ENCODE peak calls at places on chromosomes 3 and 15, in nine cellular contexts. One of them, this sample, is unnamed.

GRCh38 chr3:35664460-35664919 is 25.2 kb downstream of the ARPP21 start:
- DNase-seq in fibroblast of lung: peak
- DNase-seq in spleen: peak
- DNase-seq in PC-3: no peak
- DNase-seq in CD8-positive, alpha-beta T cell: no peak
- DNase-seq in stimulated activated CD4-positive, alpha-beta T cell treated with anti-CD3 and anti-CD28 coated beads, Interleukin-2, amount 100 ng/mL, for 48 hours: no peak
- DNase-seq in NCI-H524 treated with DMSO at 0.1 percent for 48 hours: peak
- DNase-seq in HS-27A: no peak
- DNase-seq in nephron progenitor cell: peak
- DNase-seq in this sample: no peak

GRCh38 chr3:184805351-184806038 is 6.5 kb upstream of the VPS8 start:
- DNase-seq in NCI-H524 treated with DMSO at 0.1 percent for 48 hours: no peak
- DNase-seq in stimulated activated CD4-positive, alpha-beta T cell treated with anti-CD3 and anti-CD28 coated beads, Interleukin-2, amount 100 ng/mL, for 48 hours: no peak
- DNase-seq in PC-3: no peak
- DNase-seq in spleen: no peak
- DNase-seq in fibroblast of lung: peak
- DNase-seq in CD8-positive, alpha-beta T cell: no peak
- DNase-seq in nephron progenitor cell: no peak
- DNase-seq in HS-27A: no peak
- DNase-seq in this sample: no peak

GRCh38 chr3:127697531-127698240 is 24.9 kb downstream of the ABTB1 start:
- DNase-seq in NCI-H524 treated with DMSO at 0.1 percent for 48 hours: peak
- DNase-seq in spleen: peak
- DNase-seq in PC-3: peak
- DNase-seq in stimulated activated CD4-positive, alpha-beta T cell treated with anti-CD3 and anti-CD28 coated beads, Interleukin-2, amount 100 ng/mL, for 48 hours: peak
- DNase-seq in nephron progenitor cell: peak
- DNase-seq in HS-27A: peak
- DNase-seq in fibroblast of lung: peak
- DNase-seq in CD8-positive, alpha-beta T cell: peak
- DNase-seq in this sample: peak

GRCh38 chr15:42139596-42139995 is 16.8 kb downstream of the PLA2G4F start:
- DNase-seq in CD8-positive, alpha-beta T cell: no peak
- DNase-seq in nephron progenitor cell: no peak
- DNase-seq in PC-3: no peak
- DNase-seq in NCI-H524 treated with DMSO at 0.1 percent for 48 hours: no peak
- DNase-seq in stimulated activated CD4-positive, alpha-beta T cell treated with anti-CD3 and anti-CD28 coated beads, Interleukin-2, amount 100 ng/mL, for 48 hours: no peak
- DNase-seq in HS-27A: no peak
- DNase-seq in spleen: no peak
- DNase-seq in fibroblast of lung: no peak
- DNase-seq in this sample: no peak

GRCh38 chr3:184241447-184242296 is 7.1 kb downstream of the ALG3 start:
- DNase-seq in CD8-positive, alpha-beta T cell: no peak
- DNase-seq in spleen: peak
- DNase-seq in HS-27A: no peak
- DNase-seq in nephron progenitor cell: peak
- DNase-seq in NCI-H524 treated with DMSO at 0.1 percent for 48 hours: peak
- DNase-seq in stimulated activated CD4-positive, alpha-beta T cell treated with anti-CD3 and anti-CD28 coated beads, Interleukin-2, amount 100 ng/mL, for 48 hours: no peak
- DNase-seq in fibroblast of lung: peak
- DNase-seq in PC-3: no peak
- DNase-seq in this sample: no peak

GRCh38 chr15:71806452-71806931 is 3.9 kb upstream of the NR2E3 start:
- DNase-seq in NCI-H524 treated with DMSO at 0.1 percent for 48 hours: peak
- DNase-seq in HS-27A: no peak
- DNase-seq in fibroblast of lung: peak
- DNase-seq in spleen: no peak
- DNase-seq in PC-3: peak
- DNase-seq in nephron progenitor cell: no peak
- DNase-seq in CD8-positive, alpha-beta T cell: no peak
- DNase-seq in stimulated activated CD4-positive, alpha-beta T cell treated with anti-CD3 and anti-CD28 coated beads, Interleukin-2, amount 100 ng/mL, for 48 hours: no peak
- DNase-seq in this sample: no peak

GRCh38 chr15:66940368-66940767 is 125.0 kb upstream of the SMAD3 start:
- DNase-seq in NCI-H524 treated with DMSO at 0.1 percent for 48 hours: no peak
- DNase-seq in stimulated activated CD4-positive, alpha-beta T cell treated with anti-CD3 and anti-CD28 coated beads, Interleukin-2, amount 100 ng/mL, for 48 hours: no peak
- DNase-seq in fibroblast of lung: no peak
- DNase-seq in spleen: no peak
- DNase-seq in HS-27A: no peak
- DNase-seq in CD8-positive, alpha-beta T cell: no peak
- DNase-seq in nephron progenitor cell: no peak
- DNase-seq in PC-3: peak
- DNase-seq in this sample: no peak

GRCh38 chr15:74622758-74623157 is 7.1 kb downstream of the CLK3 start:
- DNase-seq in NCI-H524 treated with DMSO at 0.1 percent for 48 hours: no peak
- DNase-seq in CD8-positive, alpha-beta T cell: no peak
- DNase-seq in spleen: peak
- DNase-seq in nephron progenitor cell: no peak
- DNase-seq in HS-27A: no peak
- DNase-seq in stimulated activated CD4-positive, alpha-beta T cell treated with anti-CD3 and anti-CD28 coated beads, Interleukin-2, amount 100 ng/mL, for 48 hours: no peak
- DNase-seq in PC-3: no peak
- DNase-seq in fibroblast of lung: no peak
- DNase-seq in this sample: no peak

GRCh38 chr15:68353418-68354145 is 76.0 kb downstream of the FEM1B start:
- DNase-seq in NCI-H524 treated with DMSO at 0.1 percent for 48 hours: no peak
- DNase-seq in HS-27A: no peak
- DNase-seq in PC-3: peak
- DNase-seq in stimulated activated CD4-positive, alpha-beta T cell treated with anti-CD3 and anti-CD28 coated beads, Interleukin-2, amount 100 ng/mL, for 48 hours: no peak
- DNase-seq in nephron progenitor cell: no peak
- DNase-seq in spleen: peak
- DNase-seq in fibroblast of lung: peak
- DNase-seq in CD8-positive, alpha-beta T cell: no peak
- DNase-seq in this sample: no peak

GRCh38 chr15:79168922-79169322 is 78.3 kb upstream of the RASGRF1 start:
- DNase-seq in NCI-H524 treated with DMSO at 0.1 percent for 48 hours: no peak
- DNase-seq in HS-27A: peak
- DNase-seq in spleen: no peak
- DNase-seq in fibroblast of lung: no peak
- DNase-seq in stimulated activated CD4-positive, alpha-beta T cell treated with anti-CD3 and anti-CD28 coated beads, Interleukin-2, amount 100 ng/mL, for 48 hours: no peak
- DNase-seq in CD8-positive, alpha-beta T cell: no peak
- DNase-seq in PC-3: peak
- DNase-seq in nephron progenitor cell: peak
- DNase-seq in this sample: no peak

GRCh38 chr15:40125950-40126349 is 17.3 kb upstream of the BMF start:
- DNase-seq in spleen: no peak
- DNase-seq in nephron progenitor cell: no peak
- DNase-seq in fibroblast of lung: no peak
- DNase-seq in stimulated activated CD4-positive, alpha-beta T cell treated with anti-CD3 and anti-CD28 coated beads, Interleukin-2, amount 100 ng/mL, for 48 hours: no peak
- DNase-seq in CD8-positive, alpha-beta T cell: no peak
- DNase-seq in NCI-H524 treated with DMSO at 0.1 percent for 48 hours: no peak
- DNase-seq in HS-27A: no peak
- DNase-seq in PC-3: no peak
- DNase-seq in this sample: no peak

GRCh38 chr15:62382046-62382445 is 217.0 kb upstream of the C2CD4B start:
- DNase-seq in HS-27A: no peak
- DNase-seq in PC-3: no peak
- DNase-seq in CD8-positive, alpha-beta T cell: no peak
- DNase-seq in nephron progenitor cell: no peak
- DNase-seq in NCI-H524 treated with DMSO at 0.1 percent for 48 hours: no peak
- DNase-seq in spleen: no peak
- DNase-seq in fibroblast of lung: no peak
- DNase-seq in stimulated activated CD4-positive, alpha-beta T cell treated with anti-CD3 and anti-CD28 coated beads, Interleukin-2, amount 100 ng/mL, for 48 hours: no peak
- DNase-seq in this sample: no peak

GRCh38 chr3:51712511-51712931 is 5.7 kb downstream of the GRM2 start:
- DNase-seq in PC-3: no peak
- DNase-seq in NCI-H524 treated with DMSO at 0.1 percent for 48 hours: no peak
- DNase-seq in CD8-positive, alpha-beta T cell: peak
- DNase-seq in spleen: no peak
- DNase-seq in stimulated activated CD4-positive, alpha-beta T cell treated with anti-CD3 and anti-CD28 coated beads, Interleukin-2, amount 100 ng/mL, for 48 hours: no peak
- DNase-seq in fibroblast of lung: no peak
- DNase-seq in HS-27A: no peak
- DNase-seq in nephron progenitor cell: no peak
- DNase-seq in this sample: no peak

GRCh38 chr15:34182942-34183341 is 27.0 kb downstream of the KATNBL1 start:
- DNase-seq in CD8-positive, alpha-beta T cell: no peak
- DNase-seq in NCI-H524 treated with DMSO at 0.1 percent for 48 hours: no peak
- DNase-seq in fibroblast of lung: no peak
- DNase-seq in PC-3: peak
- DNase-seq in HS-27A: no peak
- DNase-seq in stimulated activated CD4-positive, alpha-beta T cell treated with anti-CD3 and anti-CD28 coated beads, Interleukin-2, amount 100 ng/mL, for 48 hours: no peak
- DNase-seq in spleen: no peak
- DNase-seq in nephron progenitor cell: no peak
- DNase-seq in this sample: no peak

GRCh38 chr3:127691974-127692373 is 19.2 kb downstream of the ABTB1 start:
- DNase-seq in HS-27A: no peak
- DNase-seq in NCI-H524 treated with DMSO at 0.1 percent for 48 hours: no peak
- DNase-seq in stimulated activated CD4-positive, alpha-beta T cell treated with anti-CD3 and anti-CD28 coated beads, Interleukin-2, amount 100 ng/mL, for 48 hours: no peak
- DNase-seq in PC-3: no peak
- DNase-seq in fibroblast of lung: no peak
- DNase-seq in spleen: no peak
- DNase-seq in nephron progenitor cell: no peak
- DNase-seq in CD8-positive, alpha-beta T cell: no peak
- DNase-seq in this sample: no peak

GRCh38 chr15:90174140-90174891 is 26.8 kb upstream of the SEMA4B start:
- DNase-seq in stimulated activated CD4-positive, alpha-beta T cell treated with anti-CD3 and anti-CD28 coated beads, Interleukin-2, amount 100 ng/mL, for 48 hours: no peak
- DNase-seq in NCI-H524 treated with DMSO at 0.1 percent for 48 hours: no peak
- DNase-seq in fibroblast of lung: peak
- DNase-seq in nephron progenitor cell: no peak
- DNase-seq in CD8-positive, alpha-beta T cell: no peak
- DNase-seq in HS-27A: no peak
- DNase-seq in PC-3: no peak
- DNase-seq in spleen: no peak
- DNase-seq in this sample: no peak

GRCh38 chr3:95055288-95055687 is 992.4 kb downstream of the NSUN3 start:
- DNase-seq in nephron progenitor cell: no peak
- DNase-seq in CD8-positive, alpha-beta T cell: no peak
- DNase-seq in stimulated activated CD4-positive, alpha-beta T cell treated with anti-CD3 and anti-CD28 coated beads, Interleukin-2, amount 100 ng/mL, for 48 hours: no peak
- DNase-seq in HS-27A: no peak
- DNase-seq in NCI-H524 treated with DMSO at 0.1 percent for 48 hours: no peak
- DNase-seq in fibroblast of lung: no peak
- DNase-seq in PC-3: no peak
- DNase-seq in spleen: no peak
- DNase-seq in this sample: no peak

GRCh38 chr3:153615863-153616262 is 453.8 kb downstream of the RAP2B start:
- DNase-seq in PC-3: no peak
- DNase-seq in HS-27A: no peak
- DNase-seq in CD8-positive, alpha-beta T cell: no peak
- DNase-seq in spleen: no peak
- DNase-seq in nephron progenitor cell: no peak
- DNase-seq in fibroblast of lung: no peak
- DNase-seq in stimulated activated CD4-positive, alpha-beta T cell treated with anti-CD3 and anti-CD28 coated beads, Interleukin-2, amount 100 ng/mL, for 48 hours: no peak
- DNase-seq in NCI-H524 treated with DMSO at 0.1 percent for 48 hours: peak
- DNase-seq in this sample: no peak

GRCh38 chr15:67801926-67802914 is 23.1 kb upstream of the SKOR1 start:
- DNase-seq in fibroblast of lung: no peak
- DNase-seq in spleen: peak
- DNase-seq in stimulated activated CD4-positive, alpha-beta T cell treated with anti-CD3 and anti-CD28 coated beads, Interleukin-2, amount 100 ng/mL, for 48 hours: no peak
- DNase-seq in nephron progenitor cell: no peak
- DNase-seq in CD8-positive, alpha-beta T cell: no peak
- DNase-seq in PC-3: no peak
- DNase-seq in NCI-H524 treated with DMSO at 0.1 percent for 48 hours: no peak
- DNase-seq in HS-27A: no peak
- DNase-seq in this sample: no peak

GRCh38 chr3:78148986-78149717 is 1109.3 kb downstream of the ROBO2 start:
- DNase-seq in PC-3: peak
- DNase-seq in stimulated activated CD4-positive, alpha-beta T cell treated with anti-CD3 and anti-CD28 coated beads, Interleukin-2, amount 100 ng/mL, for 48 hours: no peak
- DNase-seq in CD8-positive, alpha-beta T cell: no peak
- DNase-seq in spleen: no peak
- DNase-seq in nephron progenitor cell: no peak
- DNase-seq in NCI-H524 treated with DMSO at 0.1 percent for 48 hours: no peak
- DNase-seq in HS-27A: no peak
- DNase-seq in fibroblast of lung: peak
- DNase-seq in this sample: no peak

GRCh38 chr15:83270176-83270575 is 14.3 kb downstream of the BNC1 start:
- DNase-seq in fibroblast of lung: no peak
- DNase-seq in NCI-H524 treated with DMSO at 0.1 percent for 48 hours: no peak
- DNase-seq in spleen: no peak
- DNase-seq in HS-27A: no peak
- DNase-seq in nephron progenitor cell: no peak
- DNase-seq in CD8-positive, alpha-beta T cell: no peak
- DNase-seq in stimulated activated CD4-positive, alpha-beta T cell treated with anti-CD3 and anti-CD28 coated beads, Interleukin-2, amount 100 ng/mL, for 48 hours: no peak
- DNase-seq in PC-3: no peak
- DNase-seq in this sample: no peak

GRCh38 chr15:65426216-65426853 is 3.6 kb upstream of the IGDCC4 start:
- DNase-seq in spleen: no peak
- DNase-seq in CD8-positive, alpha-beta T cell: no peak
- DNase-seq in stimulated activated CD4-positive, alpha-beta T cell treated with anti-CD3 and anti-CD28 coated beads, Interleukin-2, amount 100 ng/mL, for 48 hours: no peak
- DNase-seq in HS-27A: no peak
- DNase-seq in NCI-H524 treated with DMSO at 0.1 percent for 48 hours: no peak
- DNase-seq in fibroblast of lung: no peak
- DNase-seq in PC-3: no peak
- DNase-seq in nephron progenitor cell: no peak
- DNase-seq in this sample: no peak

GRCh38 chr3:67288707-67289106 is 290.6 kb downstream of the KBTBD8 start:
- DNase-seq in NCI-H524 treated with DMSO at 0.1 percent for 48 hours: no peak
- DNase-seq in CD8-positive, alpha-beta T cell: no peak
- DNase-seq in stimulated activated CD4-positive, alpha-beta T cell treated with anti-CD3 and anti-CD28 coated beads, Interleukin-2, amount 100 ng/mL, for 48 hours: no peak
- DNase-seq in spleen: no peak
- DNase-seq in nephron progenitor cell: no peak
- DNase-seq in PC-3: no peak
- DNase-seq in fibroblast of lung: no peak
- DNase-seq in HS-27A: no peak
- DNase-seq in this sample: no peak

GRCh38 chr3:159904455-159904854 is 84.2 kb upstream of the IL12A start:
- DNase-seq in HS-27A: no peak
- DNase-seq in NCI-H524 treated with DMSO at 0.1 percent for 48 hours: no peak
- DNase-seq in fibroblast of lung: no peak
- DNase-seq in CD8-positive, alpha-beta T cell: no peak
- DNase-seq in nephron progenitor cell: no peak
- DNase-seq in PC-3: no peak
- DNase-seq in stimulated activated CD4-positive, alpha-beta T cell treated with anti-CD3 and anti-CD28 coated beads, Interleukin-2, amount 100 ng/mL, for 48 hours: no peak
- DNase-seq in spleen: no peak
- DNase-seq in this sample: no peak

GRCh38 chr15:45088801-45089711 is 24.9 kb downstream of the DUOX2 start:
- DNase-seq in nephron progenitor cell: peak
- DNase-seq in fibroblast of lung: no peak
- DNase-seq in stimulated activated CD4-positive, alpha-beta T cell treated with anti-CD3 and anti-CD28 coated beads, Interleukin-2, amount 100 ng/mL, for 48 hours: no peak
- DNase-seq in HS-27A: no peak
- DNase-seq in NCI-H524 treated with DMSO at 0.1 percent for 48 hours: no peak
- DNase-seq in PC-3: peak
- DNase-seq in spleen: no peak
- DNase-seq in CD8-positive, alpha-beta T cell: no peak
- DNase-seq in this sample: no peak

GRCh38 chr3:182704926-182705325 is 88.4 kb upstream of the ATP11B start:
- DNase-seq in nephron progenitor cell: no peak
- DNase-seq in PC-3: no peak
- DNase-seq in NCI-H524 treated with DMSO at 0.1 percent for 48 hours: no peak
- DNase-seq in stimulated activated CD4-positive, alpha-beta T cell treated with anti-CD3 and anti-CD28 coated beads, Interleukin-2, amount 100 ng/mL, for 48 hours: no peak
- DNase-seq in HS-27A: no peak
- DNase-seq in spleen: no peak
- DNase-seq in CD8-positive, alpha-beta T cell: no peak
- DNase-seq in fibroblast of lung: no peak
- DNase-seq in this sample: no peak

GRCh38 chr3:96416549-96417255 is 397.7 kb upstream of the EPHA6 start:
- DNase-seq in PC-3: no peak
- DNase-seq in CD8-positive, alpha-beta T cell: no peak
- DNase-seq in stimulated activated CD4-positive, alpha-beta T cell treated with anti-CD3 and anti-CD28 coated beads, Interleukin-2, amount 100 ng/mL, for 48 hours: no peak
- DNase-seq in nephron progenitor cell: no peak
- DNase-seq in fibroblast of lung: no peak
- DNase-seq in spleen: peak
- DNase-seq in NCI-H524 treated with DMSO at 0.1 percent for 48 hours: peak
- DNase-seq in HS-27A: no peak
- DNase-seq in this sample: no peak

GRCh38 chr3:32467333-32468070 is 35.1 kb downstream of the CMTM6 start:
- DNase-seq in HS-27A: no peak
- DNase-seq in nephron progenitor cell: peak
- DNase-seq in CD8-positive, alpha-beta T cell: peak
- DNase-seq in stimulated activated CD4-positive, alpha-beta T cell treated with anti-CD3 and anti-CD28 coated beads, Interleukin-2, amount 100 ng/mL, for 48 hours: peak
- DNase-seq in PC-3: peak
- DNase-seq in NCI-H524 treated with DMSO at 0.1 percent for 48 hours: peak
- DNase-seq in spleen: peak
- DNase-seq in fibroblast of lung: peak
- DNase-seq in this sample: peak

GRCh38 chr3:129026728-129027543 is 25.8 kb downstream of the EFCC1 start:
- DNase-seq in fibroblast of lung: peak
- DNase-seq in HS-27A: peak
- DNase-seq in spleen: peak
- DNase-seq in NCI-H524 treated with DMSO at 0.1 percent for 48 hours: peak
- DNase-seq in CD8-positive, alpha-beta T cell: peak
- DNase-seq in nephron progenitor cell: peak
- DNase-seq in PC-3: peak
- DNase-seq in stimulated activated CD4-positive, alpha-beta T cell treated with anti-CD3 and anti-CD28 coated beads, Interleukin-2, amount 100 ng/mL, for 48 hours: peak
- DNase-seq in this sample: peak

GRCh38 chr3:144866504-144866903 is 894.9 kb downstream of the DIPK2A start:
- DNase-seq in HS-27A: no peak
- DNase-seq in spleen: no peak
- DNase-seq in fibroblast of lung: peak
- DNase-seq in PC-3: no peak
- DNase-seq in nephron progenitor cell: no peak
- DNase-seq in NCI-H524 treated with DMSO at 0.1 percent for 48 hours: no peak
- DNase-seq in stimulated activated CD4-positive, alpha-beta T cell treated with anti-CD3 and anti-CD28 coated beads, Interleukin-2, amount 100 ng/mL, for 48 hours: no peak
- DNase-seq in CD8-positive, alpha-beta T cell: no peak
- DNase-seq in this sample: no peak

GRCh38 chr3:109707642-109708041 is 370.3 kb upstream of the DPPA4 start:
- DNase-seq in nephron progenitor cell: no peak
- DNase-seq in CD8-positive, alpha-beta T cell: no peak
- DNase-seq in PC-3: peak
- DNase-seq in stimulated activated CD4-positive, alpha-beta T cell treated with anti-CD3 and anti-CD28 coated beads, Interleukin-2, amount 100 ng/mL, for 48 hours: no peak
- DNase-seq in HS-27A: no peak
- DNase-seq in fibroblast of lung: no peak
- DNase-seq in NCI-H524 treated with DMSO at 0.1 percent for 48 hours: no peak
- DNase-seq in spleen: no peak
- DNase-seq in this sample: no peak

This sample was measured in T follicular helper cell.